ENCODE peak calls at places on chromosome 9, in seven cellular contexts. Y is IMR-90; C is GM23338; K is brain microvascular endothelial cell; S is CD8-positive, alpha-beta memory T cell; E is adrenal gland; R is PC-9. N is an unnamed sample. For H3K36me3, the result is how much of the 10 kb centered on the place peaks cover.

GRCh38 chr9:94086468-94086867 is 2.2 kb downstream of the PTPDC1 start:
- DNase-seq in Y (peak), C (no peak), K (peak), S (no peak), E (no peak), R (no peak), N (no peak)

GRCh38 chr9:130626249-130626982 is 38.0 kb upstream of the PRDM12 start:
- DNase-seq in Y (no peak), C (peak), K (no peak), S (no peak), E (no peak), R (no peak), N (no peak)

GRCh38 chr9:79584655-79584982 is 12.9 kb downstream of the TLE4 start:
- DNase-seq in Y (peak), C (no peak), K (no peak), S (no peak), E (no peak), R (no peak), N (no peak)

GRCh38 chr9:35690447-35691324 is 961 bp upstream of the TPM2 start:
- DNase-seq in Y (peak), C (peak), K (peak), S (peak), E (peak), R (no peak), N (no peak)

GRCh38 chr9:7033611-7034010 is 275.8 kb downstream of the KDM4C start:
- DNase-seq in Y (no peak), C (no peak), K (no peak), S (no peak), E (no peak), R (no peak), N (no peak)

GRCh38 chr9:130372057-130372456 is 72.7 kb upstream of the ASS1 start:
- DNase-seq in Y (no peak), C (no peak), K (no peak), S (no peak), E (no peak), R (peak), N (no peak)

GRCh38 chr9:125484632-125485282 is 222.3 kb downstream of the MAPKAP1 start:
- DNase-seq in Y (peak), C (no peak), K (peak), S (no peak), E (peak), R (no peak), N (no peak)

GRCh38 chr9:81462759-81463158 is 226.6 kb downstream of the TLE1 start:
- DNase-seq in Y (no peak), C (no peak), K (no peak), S (no peak), E (no peak), R (no peak), N (no peak)

GRCh38 chr9:134923466-134923865 is 5.8 kb upstream of the FCN1 start:
- DNase-seq in Y (no peak), C (no peak), K (no peak), S (no peak), E (no peak), R (no peak), N (peak)

GRCh38 chr9:134463293-134463692 is 137.0 kb downstream of the RXRA start:
- DNase-seq in Y (no peak), C (no peak), K (no peak), S (no peak), E (no peak), R (peak), N (no peak)

GRCh38 chr9:127562271-127562780 is 49.8 kb upstream of the STXBP1 start:
- DNase-seq in Y (no peak), C (no peak), K (no peak), S (no peak), E (no peak), R (no peak), N (no peak)
- H3K36me3 ChIP-seq in Y (under half), C (under half), K (half or more), S (under half), E (under half), R (under half), N (under half)

GRCh38 chr9:120977321-120977720 is 50.7 kb upstream of the TRAF1 start:
- DNase-seq in Y (no peak), C (no peak), K (no peak), S (no peak), E (no peak), R (no peak), N (no peak)
- H3K36me3 ChIP-seq in Y (under half), C (under half), K (under half), S (under half), E (under half), R (under half), N (under half)

GRCh38 chr9:127586096-127586495 is 26.0 kb upstream of the STXBP1 start:
- DNase-seq in Y (no peak), C (no peak), K (no peak), S (no peak), E (no peak), R (no peak), N (no peak)

GRCh38 chr9:127586537-127586936 is 25.5 kb upstream of the STXBP1 start:
- DNase-seq in Y (peak), C (peak), K (peak), S (peak), E (peak), R (no peak), N (peak)

GRCh38 chr9:127587966-127588365 is 24.1 kb upstream of the STXBP1 start:
- DNase-seq in Y (no peak), C (no peak), K (no peak), S (no peak), E (no peak), R (no peak), N (no peak)

GRCh38 chr9:127583605-127584053 is 28.4 kb upstream of the STXBP1 start:
- DNase-seq in Y (peak), C (no peak), K (peak), S (no peak), E (no peak), R (peak), N (no peak)

GRCh38 chr9:127585161-127585750 is 26.8 kb upstream of the STXBP1 start:
- DNase-seq in Y (no peak), C (no peak), K (no peak), S (no peak), E (no peak), R (no peak), N (no peak)
- H3K36me3 ChIP-seq in Y (under half), C (under half), K (under half), S (under half), E (under half), R (under half), N (under half)

GRCh38 chr9:83981126-83981871 is 694 bp downstream of the RMI1 start:
- DNase-seq in Y (peak), C (peak), K (peak), S (no peak), E (peak), R (peak), N (peak)

GRCh38 chr9:83977196-83977595 is 2.8 kb downstream of the HNRNPK start:
- DNase-seq in Y (no peak), C (no peak), K (no peak), S (no peak), E (no peak), R (no peak), N (no peak)

GRCh38 chr9:83980395-83981125 is at the start of gene RMI1:
- DNase-seq in Y (peak), C (peak), K (peak), S (peak), E (peak), R (peak), N (peak)

GRCh38 chr9:83978992-83979811 is 813 bp downstream of the HNRNPK start:
- DNase-seq in Y (peak), C (peak), K (peak), S (peak), E (peak), R (peak), N (peak)

DNA sequence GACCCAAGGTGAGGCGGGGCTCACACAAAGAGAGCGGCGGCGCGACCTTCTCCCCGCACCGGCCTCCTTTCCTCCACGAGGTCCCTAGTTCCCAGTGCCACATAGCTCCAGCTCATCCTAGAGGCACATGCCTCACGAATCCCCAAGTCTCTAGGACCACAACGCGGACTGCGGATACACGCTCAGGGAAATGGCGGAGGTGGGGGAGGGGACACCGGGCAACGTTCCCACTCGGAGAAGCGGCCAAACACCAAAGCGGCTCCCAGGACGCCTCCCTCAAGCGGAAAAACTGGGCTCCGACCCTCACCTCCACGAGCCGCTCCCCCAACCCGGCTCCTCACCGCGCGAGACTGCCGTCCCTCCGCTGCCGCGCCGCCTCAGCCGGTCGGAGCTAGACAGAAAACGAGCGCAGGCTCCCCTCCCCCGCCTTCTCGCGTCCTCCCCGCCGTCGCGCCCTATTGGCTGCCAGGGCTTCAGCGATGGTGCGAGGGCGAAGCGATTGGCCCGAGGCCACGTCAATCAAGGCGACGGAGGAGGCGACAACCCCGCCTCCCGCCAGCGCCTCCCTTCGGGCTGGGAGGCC is at the start of gene HNRNPK:
- DNase-seq in Y (peak), C (peak), K (peak), S (peak), E (peak), R (peak), N (peak)
- H3K36me3 ChIP-seq in Y (under half), C (under half), K (under half), S (under half), E (under half), R (under half), N (under half)

DNA sequence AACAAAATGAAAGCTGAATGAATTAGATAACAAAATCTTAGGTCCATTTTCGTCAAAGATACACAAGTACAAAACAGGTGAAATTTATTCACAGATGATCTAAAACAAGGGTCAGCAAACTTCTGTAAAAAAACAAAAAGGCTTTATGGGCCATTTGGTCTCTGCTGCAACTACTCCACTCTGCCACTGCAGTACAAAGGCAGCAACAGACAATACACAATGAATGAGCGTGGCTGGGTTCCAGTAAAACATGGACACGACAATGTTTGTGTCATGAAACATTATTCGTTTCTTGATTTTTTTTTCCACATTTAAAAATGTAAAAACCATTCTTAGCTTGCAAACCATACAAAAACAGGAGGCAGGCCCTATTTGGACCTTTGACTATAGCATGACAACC is 71.9 kb downstream of the ECPAS start:
- DNase-seq in Y (no peak), C (no peak), K (no peak), S (no peak), E (no peak), R (no peak), N (no peak)
- H3K36me3 ChIP-seq in Y (under half), C (under half), K (half or more), S (under half), E (half or more), R (half or more), N (under half)

GRCh38 chr9:95458666-95459065 is 58.1 kb downstream of the PTCH1 start:
- DNase-seq in Y (no peak), C (no peak), K (no peak), S (no peak), E (peak), R (no peak), N (no peak)
- H3K36me3 ChIP-seq in Y (under half), C (half or more), K (under half), S (under half), E (under half), R (under half), N (under half)

GRCh38 chr9:2808105-2808504 is 35.8 kb downstream of the PUM3 start:
- DNase-seq in Y (no peak), C (no peak), K (no peak), S (no peak), E (no peak), R (no peak), N (no peak)

GRCh38 chr9:2810424-2811075 is 33.3 kb downstream of the PUM3 start:
- DNase-seq in Y (no peak), C (peak), K (no peak), S (no peak), E (no peak), R (no peak), N (no peak)

GRCh38 chr9:2815661-2816060 is 28.2 kb downstream of the PUM3 start:
- DNase-seq in Y (peak), C (no peak), K (no peak), S (no peak), E (no peak), R (no peak), N (no peak)

DNA sequence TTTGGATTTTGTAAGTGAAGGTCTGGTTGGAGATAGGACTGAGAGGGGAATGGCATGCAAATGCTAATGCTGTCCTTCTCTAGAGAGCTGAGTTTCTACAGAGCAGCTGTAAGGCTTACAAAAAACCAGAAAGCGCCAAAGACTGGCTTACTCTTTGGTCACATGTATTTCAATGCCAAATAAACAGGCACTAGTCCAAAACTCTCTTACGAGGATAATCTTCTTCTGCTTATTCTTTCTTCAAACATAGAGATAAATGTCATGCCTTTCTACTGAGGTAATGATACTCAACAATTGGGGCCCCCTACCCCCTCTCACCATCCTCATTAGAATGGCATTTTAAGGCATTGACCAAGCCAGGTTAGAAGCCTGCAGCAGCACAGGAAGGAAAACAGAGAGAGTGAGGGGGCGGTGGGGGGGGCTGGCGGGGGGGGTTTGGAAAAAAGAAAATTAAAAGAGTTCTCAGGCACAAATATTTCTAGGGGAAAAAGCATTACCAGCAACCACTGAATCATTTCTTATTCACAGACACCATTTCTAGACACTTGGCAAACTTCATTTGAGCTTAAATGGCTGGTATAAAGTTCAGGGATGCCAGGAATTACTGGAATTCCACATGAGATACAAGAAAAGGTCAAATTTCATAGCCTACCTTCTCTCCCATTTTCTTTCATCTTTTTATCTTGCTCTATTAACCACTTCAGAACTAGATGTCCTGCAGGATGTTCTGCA is 34.0 kb downstream of the PUM3 start:
- DNase-seq in Y (peak), C (peak), K (peak), S (no peak), E (peak), R (no peak), N (no peak)
- H3K36me3 ChIP-seq in Y (under half), C (under half), K (under half), S (under half), E (under half), R (under half), N (under half)

GRCh38 chr9:8436791-8437190 is 637.2 kb upstream of the DMAC1 start:
- DNase-seq in Y (no peak), C (no peak), K (no peak), S (no peak), E (no peak), R (no peak), N (no peak)

GRCh38 chr9:8434621-8435020 is 635.0 kb upstream of the DMAC1 start:
- DNase-seq in Y (no peak), C (no peak), K (no peak), S (no peak), E (no peak), R (no peak), N (no peak)

GRCh38 chr9:8437259-8437658 is 637.7 kb upstream of the DMAC1 start:
- DNase-seq in Y (no peak), C (no peak), K (no peak), S (no peak), E (no peak), R (no peak), N (no peak)

GRCh38 chr9:8432224-8432623 is 632.6 kb upstream of the DMAC1 start:
- DNase-seq in Y (no peak), C (no peak), K (no peak), S (no peak), E (no peak), R (no peak), N (no peak)

GRCh38 chr9:8437878-8438277 is 638.3 kb upstream of the DMAC1 start:
- DNase-seq in Y (no peak), C (no peak), K (no peak), S (no peak), E (no peak), R (no peak), N (no peak)
- H3K36me3 ChIP-seq in Y (under half), C (under half), K (under half), S (under half), E (under half), R (under half), N (under half)

N was measured in naive thymus-derived CD4-positive, alpha-beta T cell.